ENCODE peak calls at places on chromosome 20, in eight cellular contexts. D is mammary epithelial cell, X is HepG2, P is K562, K is fibroblast of lung, O is HCT116, A is MM.1S, E is neural progenitor cell. U is an unnamed sample.

GRCh38 chr20:17786221-17786718 is 86.5 kb downstream of the BANF2 start:
- DNase-seq in D (no peak), E (no peak), K (peak), X (no peak), O (no peak), A (no peak), P (no peak), U (peak)

GRCh38 chr20:59933296-59933848 is at the start of gene SYCP2:
- DNase-seq in K (peak), D (peak), O (no peak), X (no peak), A (no peak), P (peak), E (no peak), U (peak)

GRCh38 chr20:8782804-8783203 is 286.1 kb upstream of the PLCB4 start:
- DNase-seq in E (no peak), A (no peak), P (no peak), D (no peak), K (peak), O (no peak), X (no peak), U (peak)

GRCh38 chr20:61120595-61121515 is 131.2 kb upstream of the CDH4 start:
- DNase-seq in P (peak), A (peak), K (peak), E (peak), X (peak), D (peak), O (no peak), U (peak)

GRCh38 chr20:61997891-61998290 is 67.8 kb downstream of the TAF4 start:
- DNase-seq in X (peak), E (no peak), P (no peak), K (no peak), D (no peak), A (no peak), O (no peak), U (no peak)

GRCh38 chr20:16018881-16019280 is 554.4 kb downstream of the KIF16B start:
- DNase-seq in E (no peak), K (no peak), D (peak), P (no peak), X (no peak), O (no peak), A (no peak), U (no peak)

GRCh38 chr20:4898282-4898681 is 103.0 kb downstream of the SLC23A2 start:
- DNase-seq in X (no peak), A (no peak), E (no peak), O (peak), K (peak), P (no peak), D (peak), U (peak)

GRCh38 chr20:58023346-58023745 is 205.1 kb downstream of the ANKRD60 start:
- DNase-seq in A (no peak), E (no peak), D (no peak), K (no peak), O (no peak), X (no peak), P (no peak), U (no peak)

GRCh38 chr20:31606928-31607639 is 2.0 kb downstream of the ID1 start:
- DNase-seq in E (peak), A (no peak), O (peak), K (peak), D (peak), X (peak), P (peak), U (peak)

GRCh38 chr20:32466739-32467505 is 108.8 kb downstream of the ASXL1 start:
- DNase-seq in P (no peak), D (no peak), E (no peak), A (no peak), K (no peak), X (no peak), O (no peak), U (no peak)

GRCh38 chr20:2139736-2140135 is 38.1 kb downstream of the STK35 start:
- DNase-seq in O (no peak), A (no peak), D (no peak), K (no peak), X (no peak), E (no peak), P (no peak), U (no peak)

GRCh38 chr20:2752631-2753455 is 47.6 kb downstream of the CPXM1 start:
- DNase-seq in A (peak), E (peak), X (peak), D (no peak), O (peak), K (peak), P (peak), U (peak)

GRCh38 chr20:57258055-57258454 is 8.4 kb downstream of the BMP7 start:
- DNase-seq in O (no peak), X (no peak), D (no peak), P (no peak), A (no peak), K (no peak), E (peak), U (no peak)

GRCh38 chr20:58213112-58213511 is 15.3 kb downstream of the ANKRD60 start:
- DNase-seq in E (peak), D (no peak), X (no peak), K (no peak), A (no peak), O (no peak), P (no peak), U (peak)

GRCh38 chr20:9442858-9443257 is 71.5 kb upstream of the LAMP5 start:
- DNase-seq in D (peak), E (no peak), A (peak), O (no peak), X (peak), K (no peak), P (no peak), U (peak)

GRCh38 chr20:13140775-13141174 is 80.3 kb upstream of the ISM1 start:
- DNase-seq in P (no peak), D (no peak), E (no peak), O (no peak), A (no peak), K (no peak), X (no peak), U (no peak)

GRCh38 chr20:17657079-17657825 is 24.8 kb downstream of the RRBP1 start:
- DNase-seq in D (no peak), O (no peak), P (no peak), X (no peak), E (no peak), A (no peak), K (no peak), U (no peak)

GRCh38 chr20:2800590-2801458 is at the start of gene CPXM1:
- DNase-seq in X (peak), D (no peak), O (no peak), A (no peak), K (no peak), E (peak), P (peak), U (no peak)

GRCh38 chr20:5663396-5663795 is 86.8 kb upstream of the SHLD1 start:
- DNase-seq in A (no peak), K (no peak), X (peak), E (no peak), D (no peak), P (no peak), O (no peak), U (no peak)

GRCh38 chr20:46195264-46196038 is 77.3 kb downstream of the CD40 start:
- DNase-seq in P (no peak), D (no peak), E (no peak), O (no peak), X (no peak), K (no peak), A (no peak), U (no peak)

GRCh38 chr20:49303211-49303610 is 25.4 kb upstream of the ZNFX1 start:
- DNase-seq in E (no peak), P (no peak), D (no peak), K (no peak), O (no peak), A (no peak), X (no peak), U (peak)

GRCh38 chr20:13552061-13552460 is 86.7 kb downstream of the TASP1 start:
- DNase-seq in O (no peak), K (no peak), P (no peak), X (no peak), A (no peak), E (no peak), D (no peak), U (peak)

GRCh38 chr20:45419188-45420091 is 3.5 kb downstream of the PIGT start:
- DNase-seq in P (no peak), D (peak), K (peak), E (no peak), X (peak), O (no peak), A (no peak), U (peak)

GRCh38 chr20:32321390-32321789 is 36.7 kb upstream of the ASXL1 start:
- DNase-seq in A (no peak), K (no peak), X (no peak), P (no peak), E (no peak), D (no peak), O (no peak), U (no peak)

GRCh38 chr20:41275181-41275793 is 42.2 kb downstream of the ZHX3 start:
- DNase-seq in D (no peak), E (no peak), O (no peak), K (peak), A (no peak), P (no peak), X (no peak), U (peak)

GRCh38 chr20:965956-966355 is 36.2 kb downstream of the RSPO4 start:
- DNase-seq in O (no peak), A (no peak), D (peak), K (no peak), P (no peak), X (no peak), E (no peak), U (no peak)

GRCh38 chr20:57835053-57835452 is 125.2 kb upstream of the PMEPA1 start:
- DNase-seq in O (no peak), X (no peak), P (no peak), E (no peak), D (no peak), A (no peak), K (no peak), U (no peak)

GRCh38 chr20:57792386-57793095 is 82.7 kb upstream of the PMEPA1 start:
- DNase-seq in K (no peak), D (no peak), O (no peak), X (no peak), E (no peak), P (no peak), A (no peak), U (peak)

GRCh38 chr20:58112017-58112781 is 116.3 kb downstream of the ANKRD60 start:
- DNase-seq in O (no peak), P (no peak), A (no peak), X (no peak), D (peak), K (peak), E (no peak), U (peak)

GRCh38 chr20:20085071-20085470 is 32.7 kb downstream of the CFAP61 start:
- DNase-seq in K (no peak), X (no peak), D (no peak), P (no peak), O (no peak), A (no peak), E (no peak), U (peak)

GRCh38 chr20:62029951-62030350 is 35.7 kb downstream of the TAF4 start:
- DNase-seq in K (no peak), O (no peak), E (no peak), P (no peak), D (no peak), X (no peak), A (no peak), U (no peak)

GRCh38 chr20:41376349-41376748 is 9.7 kb upstream of the EMILIN3 start:
- DNase-seq in A (no peak), X (no peak), P (no peak), E (no peak), D (no peak), O (no peak), K (no peak), U (no peak)

GRCh38 chr20:23626040-23626620 is 11.6 kb downstream of the CST3 start:
- DNase-seq in E (no peak), O (no peak), A (no peak), D (peak), P (peak), X (no peak), K (peak), U (peak)

GRCh38 chr20:38501858-38502431 is 29.3 kb downstream of the RALGAPB start:
- DNase-seq in K (no peak), X (no peak), O (no peak), E (no peak), A (no peak), D (no peak), P (no peak), U (no peak)

GRCh38 chr20:49647509-49647908 is 66.2 kb downstream of the B4GALT5 start:
- DNase-seq in E (no peak), D (no peak), A (no peak), K (no peak), X (no peak), P (no peak), O (no peak), U (peak)

GRCh38 chr20:3092611-3093379 is 8.3 kb upstream of the AVP start:
- DNase-seq in P (no peak), K (no peak), A (no peak), D (no peak), O (no peak), X (no peak), E (peak), U (peak)

GRCh38 chr20:17960927-17961599 is 7.5 kb downstream of the SNX5 start:
- DNase-seq in P (no peak), O (no peak), A (no peak), K (peak), D (no peak), X (peak), E (no peak), U (peak)

GRCh38 chr20:14643146-14643545 is 305.7 kb upstream of the FLRT3 start:
- DNase-seq in D (no peak), X (no peak), P (no peak), E (no peak), O (no peak), K (no peak), A (no peak), U (no peak)

GRCh38 chr20:14647016-14647415 is 309.6 kb upstream of the FLRT3 start:
- DNase-seq in X (no peak), D (no peak), A (no peak), K (no peak), P (no peak), O (no peak), E (no peak), U (no peak)

GRCh38 chr20:14644698-14645097 is 307.3 kb upstream of the FLRT3 start:
- DNase-seq in X (no peak), P (no peak), K (no peak), O (no peak), E (no peak), D (no peak), A (no peak), U (no peak)
- H3K9ac ChIP-seq in X (no peak), P (no peak), K (no peak), O (no peak), E (no peak), D (no peak), A (no peak), U (no peak)

DNA sequence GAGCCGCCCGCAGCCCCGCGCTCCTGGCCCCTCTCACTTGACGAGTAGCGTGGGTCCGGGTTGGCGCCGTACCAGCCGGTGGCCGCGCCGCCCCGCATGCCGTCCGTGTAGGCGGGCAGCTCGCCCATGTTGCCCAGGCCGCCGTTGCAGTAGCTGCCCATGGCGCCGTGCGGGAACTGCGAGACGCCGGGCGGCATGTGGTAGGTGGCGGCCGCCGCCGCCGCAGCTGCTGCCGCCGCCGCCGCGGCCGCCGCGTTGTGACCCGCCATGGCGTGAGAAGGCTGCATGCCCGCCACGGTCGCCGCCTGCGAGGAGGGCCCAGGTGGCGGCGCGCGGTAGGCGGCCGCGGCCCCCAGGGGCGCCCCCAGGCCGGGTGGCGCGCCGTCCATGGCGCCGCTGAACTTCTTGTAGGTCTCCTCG is 395 bp downstream of the NKX2-4 start:
- DNase-seq in D (no peak), O (no peak), K (no peak), X (no peak), A (no peak), P (no peak), E (peak), U (peak)
- TF ChIP-seq EZH2 in D (peak), O (no peak), K (no peak), X (no peak), A (no peak), P (no peak), E (peak), U (no peak)

GRCh38 chr20:63175031-63175895 is 40.7 kb downstream of the YTHDF1 start:
- DNase-seq in K (no peak), D (no peak), A (no peak), X (no peak), O (no peak), E (no peak), P (no peak), U (no peak)
- H2AFZ ChIP-seq in K (no peak), D (no peak), A (no peak), X (no peak), O (no peak), E (no peak), P (no peak), U (no peak)

GRCh38 chr20:53149652-53150205 is 177.6 kb downstream of the TSHZ2 start:
- DNase-seq in X (no peak), O (no peak), P (no peak), D (no peak), A (no peak), E (no peak), K (no peak), U (no peak)

GRCh38 chr20:53149184-53149651 is 177.1 kb downstream of the TSHZ2 start:
- DNase-seq in D (no peak), P (no peak), O (no peak), A (no peak), E (no peak), X (no peak), K (no peak), U (no peak)

GRCh38 chr20:53148764-53149163 is 176.6 kb downstream of the TSHZ2 start:
- DNase-seq in A (no peak), K (no peak), O (no peak), X (no peak), P (no peak), D (no peak), E (no peak), U (no peak)

GRCh38 chr20:53142651-53143177 is 170.6 kb downstream of the TSHZ2 start:
- DNase-seq in A (no peak), O (no peak), D (no peak), K (no peak), P (no peak), X (no peak), E (no peak), U (no peak)

DNA sequence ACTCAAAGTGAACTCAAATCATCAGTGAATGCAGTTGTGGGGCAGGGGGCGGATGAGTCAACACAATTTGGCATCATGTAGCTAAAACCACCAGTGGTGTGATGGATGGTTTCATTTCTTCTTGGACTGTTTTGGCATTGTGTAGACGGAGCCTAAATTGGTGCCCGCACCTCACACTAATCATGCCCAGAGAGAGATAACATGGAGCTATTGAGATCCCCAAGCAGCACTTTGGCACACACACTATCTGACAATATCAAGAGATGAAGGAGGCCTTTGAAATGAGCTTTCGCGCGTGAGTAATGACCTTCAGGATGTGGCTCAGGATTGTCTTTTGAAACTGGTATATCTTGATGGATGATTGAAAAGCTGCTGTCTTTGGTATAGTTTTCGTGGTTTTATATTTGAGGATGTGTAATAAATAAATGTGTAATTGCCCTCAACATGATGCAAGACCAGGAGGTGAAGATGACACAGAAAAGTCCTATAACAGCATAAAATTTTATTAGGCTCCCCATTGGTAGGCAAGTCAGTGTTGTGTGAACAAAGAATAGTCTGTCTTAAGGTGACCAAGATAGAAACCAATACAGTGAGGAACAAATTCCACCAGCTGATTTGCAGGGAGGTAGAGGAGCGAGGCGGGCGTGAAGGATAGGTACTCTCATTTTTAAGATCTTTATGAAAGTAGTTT is 174.2 kb downstream of the TSHZ2 start:
- DNase-seq in O (no peak), E (no peak), P (no peak), K (no peak), D (no peak), A (no peak), X (no peak), U (no peak)
- H3K9ac ChIP-seq in O (no peak), E (no peak), P (no peak), K (no peak), D (no peak), A (no peak), X (no peak), U (no peak)

GRCh38 chr20:47498606-47499005 is 3.1 kb upstream of the NCOA3 start:
- DNase-seq in A (no peak), P (no peak), X (no peak), D (no peak), E (no peak), O (no peak), K (no peak), U (no peak)

GRCh38 chr20:47499053-47499452 is 2.6 kb upstream of the NCOA3 start:
- DNase-seq in O (no peak), A (no peak), K (no peak), D (no peak), P (no peak), X (no peak), E (no peak), U (no peak)

GRCh38 chr20:47493175-47493953 is 8.3 kb upstream of the NCOA3 start:
- DNase-seq in D (peak), O (peak), X (peak), P (peak), E (no peak), K (peak), A (peak), U (peak)

GRCh38 chr20:47493954-47494293 is 7.8 kb upstream of the NCOA3 start:
- DNase-seq in O (no peak), P (no peak), A (no peak), E (no peak), D (peak), X (no peak), K (no peak), U (no peak)

DNA sequence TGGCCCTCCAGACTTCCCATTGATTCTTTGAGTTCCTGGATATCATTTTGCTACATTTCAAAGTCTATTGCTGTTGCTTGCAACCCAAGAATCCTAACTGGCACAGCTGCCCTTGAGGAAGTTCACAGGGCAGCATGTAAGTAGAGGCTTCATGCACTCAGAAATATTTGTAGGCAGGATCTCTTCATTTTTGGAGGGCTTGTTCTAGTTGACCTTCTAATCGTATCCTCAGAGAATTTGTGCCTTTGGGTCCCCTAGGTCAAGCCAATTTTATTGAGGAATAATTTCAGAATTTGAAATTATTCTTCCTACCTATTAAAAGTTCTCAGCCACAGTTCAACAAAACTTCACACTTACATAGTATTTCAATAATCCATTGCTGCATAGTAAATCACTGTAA is 5.6 kb upstream of the NCOA3 start:
- DNase-seq in X (no peak), P (no peak), K (no peak), O (no peak), E (no peak), A (no peak), D (no peak), U (no peak)
- TF ChIP-seq EZH2 in X (no peak), P (no peak), K (no peak), O (no peak), E (no peak), A (no peak), D (no peak), U (no peak)

GRCh38 chr20:44251284-44251683 is 4.2 kb downstream of the GDAP1L1 start:
- DNase-seq in A (no peak), P (no peak), D (no peak), E (no peak), K (no peak), X (no peak), O (no peak), U (no peak)

GRCh38 chr20:44248420-44248759 is 1.3 kb downstream of the GDAP1L1 start:
- DNase-seq in E (no peak), A (no peak), D (no peak), K (no peak), P (no peak), X (no peak), O (no peak), U (no peak)

GRCh38 chr20:44245977-44246376 is 1.1 kb upstream of the GDAP1L1 start:
- DNase-seq in A (no peak), X (no peak), P (no peak), K (no peak), D (no peak), O (no peak), E (no peak), U (no peak)

GRCh38 chr20:44247676-44248419 is 740 bp downstream of the GDAP1L1 start:
- DNase-seq in K (peak), O (no peak), D (peak), X (peak), A (peak), E (peak), P (peak), U (peak)

GRCh38 chr20:44247131-44247571 is at the start of gene GDAP1L1:
- DNase-seq in X (no peak), E (peak), K (no peak), D (no peak), O (no peak), A (no peak), P (no peak), U (peak)
- H2AFZ ChIP-seq in X (no peak), E (no peak), K (no peak), D (no peak), O (no peak), A (no peak), P (no peak), U (no peak)

U was measured in GM23248.